ENCODE peak calls at places on chromosomes 11 and 22, in four cellular contexts. X is A549, C is HepG2, O is GM12878. N is an unnamed sample.

GRCh38 chr11:68471360-68472340 is 11.1 kb downstream of the PPP6R3 start:
- DNase-seq in X (no peak), C (no peak), O (peak), N (no peak)

GRCh38 chr22:19766506-19767426 is 6.2 kb downstream of the TBX1 start:
- DNase-seq in X (no peak), C (no peak), O (no peak), N (peak)

GRCh38 chr11:123093686-123094085 is 31.8 kb upstream of the HSPA8 start:
- DNase-seq in X (no peak), C (no peak), O (no peak), N (no peak)

GRCh38 chr11:23404225-23405160 is 544.2 kb upstream of the CCDC179 start:
- DNase-seq in X (no peak), C (no peak), O (no peak), N (no peak)

GRCh38 chr11:68457898-68458249 is 2.7 kb upstream of the PPP6R3 start:
- DNase-seq in X (no peak), C (peak), O (no peak), N (no peak)

GRCh38 chr11:110294509-110294908 is 1.9 kb downstream of the RDX start:
- DNase-seq in X (no peak), C (no peak), O (no peak), N (no peak)

GRCh38 chr22:23098718-23099524 is 28.6 kb downstream of the GNAZ start:
- DNase-seq in X (no peak), C (no peak), O (no peak), N (no peak)

GRCh38 chr11:31487848-31488247 is 21.6 kb downstream of the IMMP1L start:
- DNase-seq in X (peak), C (peak), O (no peak), N (peak)

GRCh38 chr11:103631841-103632240 is 404.6 kb upstream of the DDI1 start:
- DNase-seq in X (peak), C (no peak), O (no peak), N (no peak)

GRCh38 chr11:1073261-1073724 is 1.4 kb upstream of the MUC2 start:
- DNase-seq in X (peak), C (peak), O (no peak), N (no peak)

GRCh38 chr11:133706925-133707794 is 138.2 kb downstream of the SPATA19 start:
- DNase-seq in X (no peak), C (no peak), O (no peak), N (no peak)

DNA sequence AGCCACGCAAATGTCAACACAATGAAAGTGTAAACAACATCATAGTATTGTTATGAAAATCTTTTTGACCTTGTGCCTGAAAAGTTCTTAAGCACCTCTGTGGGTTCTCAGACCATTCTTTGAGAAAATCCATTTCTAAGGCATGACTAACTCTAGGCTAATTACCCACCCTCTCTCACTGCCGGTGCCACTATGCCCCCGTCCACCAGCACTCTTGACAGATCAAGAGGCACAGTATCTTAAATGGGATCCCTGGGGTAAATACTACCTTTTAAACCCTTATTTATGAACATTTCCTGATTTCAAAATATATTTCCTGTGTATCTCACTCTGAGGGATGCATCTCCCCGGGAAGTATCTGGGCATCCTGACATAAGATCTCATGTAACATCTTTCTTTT is 607.5 kb downstream of the METTL15 start:
- DNase-seq in X (no peak), C (no peak), O (no peak), N (no peak)
- H3K4me3 ChIP-seq in X (no peak), C (no peak), O (no peak), N (no peak)

GRCh38 chr11:47406896-47407745 is 1.3 kb upstream of the SLC39A13 start:
- DNase-seq in X (no peak), C (no peak), O (no peak), N (peak)
- TF ChIP-seq ESRRA in X (no peak), C (no peak), O (no peak), N (no peak)

GRCh38 chr11:61918251-61919112 is 1.1 kb upstream of the RAB3IL1 start:
- DNase-seq in X (no peak), C (no peak), O (no peak), N (peak)
- H3K4me3 ChIP-seq in X (no peak), C (no peak), O (no peak), N (peak)

GRCh38 chr22:37232140-37232998 is 11.7 kb downstream of the RAC2 start:
- DNase-seq in X (no peak), C (no peak), O (no peak), N (no peak)

GRCh38 chr22:37229012-37229804 is 14.9 kb downstream of the RAC2 start:
- DNase-seq in X (peak), C (no peak), O (no peak), N (no peak)

GRCh38 chr22:37229805-37230672 is 14.0 kb downstream of the RAC2 start:
- DNase-seq in X (no peak), C (no peak), O (peak), N (peak)

GRCh38 chr22:37231406-37232139 is 12.5 kb downstream of the RAC2 start:
- DNase-seq in X (no peak), C (no peak), O (no peak), N (no peak)

DNA sequence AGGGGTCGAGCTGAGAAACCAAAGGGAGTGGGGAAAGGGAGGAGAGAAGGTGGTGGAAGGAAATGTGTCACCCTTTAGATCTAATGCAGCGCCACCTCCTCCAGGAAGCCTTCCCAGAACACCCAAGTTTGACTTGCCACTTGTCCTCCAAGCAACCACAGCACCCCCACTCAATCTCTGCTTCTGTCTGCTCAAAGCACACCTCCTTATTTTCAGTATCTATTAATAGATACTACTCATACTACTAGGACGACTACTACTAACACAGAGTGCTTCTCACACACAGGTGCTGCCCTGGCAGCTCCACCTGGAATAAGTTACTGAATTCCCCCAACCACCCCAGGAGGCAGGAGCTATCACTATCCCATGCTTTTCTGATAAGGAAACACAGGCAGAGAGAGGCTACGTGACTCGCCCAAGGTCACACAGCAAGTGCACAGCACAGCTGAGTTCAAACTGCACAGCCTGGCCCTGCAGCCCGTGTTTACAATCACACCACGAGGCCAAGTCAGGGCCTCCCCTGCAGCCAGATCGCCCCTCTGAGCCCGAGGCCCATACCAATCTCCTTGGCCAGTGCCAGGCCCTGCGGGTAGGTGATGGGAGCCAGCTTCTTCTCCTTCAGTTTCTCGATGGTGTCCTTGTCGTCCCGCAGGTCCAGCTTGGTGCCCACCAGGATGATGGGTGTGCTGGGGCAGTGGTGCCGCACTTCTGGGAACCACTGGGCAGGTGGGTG is 13.2 kb downstream of the RAC2 start:
- DNase-seq in X (no peak), C (no peak), O (peak), N (no peak)
- TF ChIP-seq ESRRA in X (no peak), C (no peak), O (no peak), N (peak)

GRCh38 chr11:129323896-129324522 is 51.6 kb upstream of the BARX2 start:
- DNase-seq in X (peak), C (peak), O (no peak), N (no peak)
- H3K4me3 ChIP-seq in X (peak), C (peak), O (no peak), N (no peak)

GRCh38 chr22:42442746-42443145 is 10.5 kb upstream of the NFAM1 start:
- DNase-seq in X (no peak), C (no peak), O (no peak), N (no peak)

GRCh38 chr22:42444060-42444904 is 12.1 kb upstream of the NFAM1 start:
- DNase-seq in X (peak), C (peak), O (peak), N (peak)

GRCh38 chr22:42446151-42446550 is 13.9 kb upstream of the NFAM1 start:
- DNase-seq in X (no peak), C (no peak), O (no peak), N (no peak)

GRCh38 chr22:42440728-42441127 is 8.5 kb upstream of the NFAM1 start:
- DNase-seq in X (no peak), C (no peak), O (no peak), N (no peak)

DNA sequence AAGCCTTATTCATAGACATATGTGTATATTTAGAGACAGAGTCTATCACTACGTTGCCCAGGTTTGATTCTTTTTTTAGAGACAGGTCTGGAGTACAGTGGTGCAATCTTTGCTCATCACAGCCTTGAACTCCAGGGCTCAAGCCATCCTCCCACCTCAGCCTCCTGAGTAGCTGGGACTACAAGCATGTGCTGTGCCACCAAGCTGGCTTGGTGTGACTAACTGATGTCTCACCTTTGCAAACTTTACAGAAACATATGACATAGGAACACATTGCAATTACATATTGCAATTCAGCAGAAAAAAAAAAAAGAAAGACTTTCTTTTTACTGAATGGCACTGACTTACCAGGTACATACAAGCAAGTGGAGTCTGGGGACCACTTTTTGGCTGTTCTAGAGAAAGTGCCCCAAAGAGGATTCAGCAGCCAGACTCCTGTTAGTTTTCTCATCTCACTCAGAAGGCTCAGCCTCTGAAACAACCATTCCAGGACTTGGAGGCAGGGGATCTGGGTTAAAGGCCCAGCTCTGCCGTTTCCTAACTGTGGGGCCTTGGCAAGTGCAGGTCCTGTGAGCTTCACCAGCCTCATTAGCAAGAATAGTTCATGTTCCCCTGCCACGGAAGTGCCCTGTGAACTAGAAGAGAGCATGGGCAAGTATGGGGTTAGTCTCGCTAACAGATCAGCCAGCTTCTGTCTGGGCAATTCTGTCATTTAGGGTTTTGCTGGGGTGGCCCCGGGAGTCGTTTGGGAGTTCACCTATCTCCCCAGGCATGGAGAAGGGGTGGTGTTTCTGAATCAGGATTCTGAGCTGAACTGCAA is 11.2 kb upstream of the NFAM1 start:
- DNase-seq in X (no peak), C (no peak), O (no peak), N (no peak)
- TF ChIP-seq ESRRA in X (no peak), C (no peak), O (no peak), N (no peak)

GRCh38 chr11:18700375-18700774 is 1.8 kb downstream of the TMEM86A start:
- DNase-seq in X (no peak), C (no peak), O (no peak), N (no peak)

GRCh38 chr11:18698341-18699268 is at the start of gene TMEM86A:
- DNase-seq in X (peak), C (peak), O (no peak), N (peak)

GRCh38 chr11:18699269-18699596 is 654 bp downstream of the TMEM86A start:
- DNase-seq in X (no peak), C (no peak), O (no peak), N (no peak)

GRCh38 chr11:18700872-18701271 is 2.3 kb downstream of the TMEM86A start:
- DNase-seq in X (no peak), C (no peak), O (no peak), N (no peak)

DNA sequence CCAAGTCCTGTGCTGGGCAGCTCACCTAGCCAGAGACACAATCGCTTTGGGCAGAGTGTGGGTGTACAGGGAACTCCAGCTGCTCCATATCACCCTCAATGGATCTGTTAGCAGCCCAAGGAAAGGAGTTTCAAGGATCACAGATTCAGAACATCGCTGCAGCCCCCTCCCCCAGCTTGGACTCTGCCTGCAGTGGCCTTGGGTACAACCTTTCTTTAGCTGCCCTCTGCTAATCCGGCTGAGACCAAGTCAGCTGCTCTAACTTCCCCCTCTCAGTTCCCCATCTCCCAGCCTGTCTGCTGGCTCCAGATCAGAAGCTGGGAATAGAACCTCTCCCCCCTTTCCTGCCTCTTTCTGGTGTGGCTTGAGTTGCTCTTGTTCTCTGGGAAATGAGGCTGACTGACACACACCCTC is 1.3 kb downstream of the TMEM86A start:
- DNase-seq in X (no peak), C (no peak), O (no peak), N (no peak)
- H3K4me3 ChIP-seq in X (no peak), C (no peak), O (no peak), N (no peak)

DNA sequence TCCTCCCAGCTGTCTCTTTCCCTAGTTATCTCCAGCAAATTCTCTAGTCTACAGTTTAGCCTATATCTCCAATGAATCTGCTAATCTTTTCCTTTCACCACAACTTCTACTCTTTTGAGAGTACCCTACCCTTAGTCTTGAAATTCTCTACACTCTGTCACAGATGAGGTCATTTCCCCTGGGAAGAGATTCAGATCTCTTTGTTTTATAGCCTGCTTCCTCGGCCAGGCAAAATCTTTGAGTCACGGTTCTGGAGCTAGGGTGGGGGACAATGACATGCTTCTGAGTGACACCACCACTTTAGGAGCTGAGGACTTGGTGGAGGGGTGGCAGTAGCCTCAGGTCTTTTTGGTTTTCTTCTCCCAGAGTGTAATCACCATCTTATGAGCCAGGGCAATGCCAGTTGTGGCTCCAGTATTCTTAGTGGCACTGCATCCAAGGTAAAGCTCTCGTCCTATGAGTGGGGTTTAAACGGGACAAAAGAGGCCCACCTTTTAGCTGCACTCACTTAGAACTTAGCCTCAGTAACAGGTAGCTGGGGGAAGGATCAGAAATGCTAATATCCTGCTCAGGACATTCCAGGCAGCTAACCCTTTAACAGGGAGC is 98.5 kb upstream of the RRM1 start:
- DNase-seq in X (no peak), C (no peak), O (no peak), N (no peak)
- TF ChIP-seq ESRRA in X (no peak), C (no peak), O (no peak), N (no peak)

GRCh38 chr22:40058265-40058664 is 63.5 kb downstream of the FAM83F start:
- DNase-seq in X (no peak), C (no peak), O (no peak), N (peak)
- H3K4me3 ChIP-seq in X (no peak), C (no peak), O (no peak), N (no peak)

GRCh38 chr22:46068908-46069481 is 81.3 kb upstream of the PPARA start:
- DNase-seq in X (no peak), C (no peak), O (no peak), N (no peak)
- TF ChIP-seq ESRRA in X (no peak), C (no peak), O (no peak), N (no peak)

N was measured in K562.